ENCODE peak calls at places on chromosomes 2 and 18, in six cellular contexts. B, O, V, Y, U and T are unnamed samples.

GRCh38 chr2:28893488-28893887 is 979 bp upstream of the WDR43 start:
- DNase-seq in B (no peak), O (no peak), V (no peak), Y (no peak), U (no peak), T (peak)

GRCh38 chr2:70777450-70777849 is 9.4 kb upstream of the ADD2 start:
- DNase-seq in B (no peak), O (no peak), V (no peak), Y (no peak), U (no peak), T (no peak)

GRCh38 chr2:177573120-177573519 is 180.5 kb downstream of the AGPS start:
- DNase-seq in B (no peak), O (no peak), V (no peak), Y (peak), U (no peak), T (no peak)

GRCh38 chr2:66519264-66519843 is 84.4 kb downstream of the MEIS1 start:
- DNase-seq in B (no peak), O (no peak), V (no peak), Y (no peak), U (no peak), T (no peak)

GRCh38 chr2:231515603-231516002 is 14.6 kb downstream of the NMUR1 start:
- DNase-seq in B (no peak), O (no peak), V (no peak), Y (no peak), U (no peak), T (no peak)

GRCh38 chr2:224407241-224407680 is 5.4 kb upstream of the FAM124B start:
- DNase-seq in B (peak), O (no peak), V (no peak), Y (no peak), U (no peak), T (no peak)

GRCh38 chr2:68799138-68799537 is 64.5 kb downstream of the ARHGAP25 start:
- DNase-seq in B (no peak), O (no peak), V (no peak), Y (no peak), U (no peak), T (no peak)

GRCh38 chr2:178068823-178069454 is 3.6 kb downstream of the PDE11A start:
- DNase-seq in B (no peak), O (no peak), V (no peak), Y (no peak), U (no peak), T (no peak)

GRCh38 chr2:88170472-88170892 is 336 bp downstream of the THNSL2 start:
- DNase-seq in B (peak), O (peak), V (peak), Y (no peak), U (peak), T (peak)

GRCh38 chr2:118003396-118003824 is 10.5 kb downstream of the CCDC93 start:
- DNase-seq in B (peak), O (peak), V (peak), Y (peak), U (peak), T (peak)

GRCh38 chr18:10378688-10379465 is 75.6 kb upstream of the APCDD1 start:
- DNase-seq in B (no peak), O (no peak), V (peak), Y (peak), U (no peak), T (no peak)

GRCh38 chr2:78908973-78909372 is 116.5 kb upstream of the REG3G start:
- DNase-seq in B (peak), O (no peak), V (no peak), Y (no peak), U (no peak), T (peak)

GRCh38 chr2:40105593-40105992 is 326.5 kb upstream of the THUMPD2 start:
- DNase-seq in B (peak), O (no peak), V (no peak), Y (peak), U (no peak), T (peak)

GRCh38 chr2:171531291-171531690 is 9.0 kb downstream of the CYBRD1 start:
- DNase-seq in B (no peak), O (no peak), V (peak), Y (peak), U (no peak), T (no peak)

GRCh38 chr2:141384676-141385075 is 746.1 kb downstream of the LRP1B start:
- DNase-seq in B (no peak), O (no peak), V (peak), Y (peak), U (no peak), T (no peak)

GRCh38 chr2:107595749-107596148 is 230.9 kb upstream of the RGPD4 start:
- DNase-seq in B (peak), O (no peak), V (peak), Y (peak), U (no peak), T (no peak)

GRCh38 chr18:22228930-22229329 is 59.5 kb downstream of the GATA6 start:
- DNase-seq in B (no peak), O (no peak), V (no peak), Y (peak), U (no peak), T (no peak)

GRCh38 chr2:216698895-216699294 is 3.5 kb upstream of the IGFBP5 start:
- DNase-seq in B (peak), O (no peak), V (peak), Y (peak), U (no peak), T (peak)

GRCh38 chr2:159903404-159904126 is 105.6 kb upstream of the CD302 start:
- DNase-seq in B (no peak), O (no peak), V (no peak), Y (no peak), U (no peak), T (no peak)

GRCh38 chr18:31065036-31065773 is 22.7 kb upstream of the DSC3 start:
- DNase-seq in B (peak), O (no peak), V (peak), Y (no peak), U (no peak), T (no peak)

GRCh38 chr2:44955593-44956449 is 14.3 kb downstream of the SIX3 start:
- DNase-seq in B (peak), O (no peak), V (peak), Y (peak), U (peak), T (peak)

GRCh38 chr2:83103602-83104001 is 1355.5 kb downstream of the SUCLG1 start:
- DNase-seq in B (no peak), O (no peak), V (peak), Y (peak), U (no peak), T (no peak)

GRCh38 chr18:77470836-77471413 is 221.3 kb downstream of the GALR1 start:
- DNase-seq in B (peak), O (no peak), V (no peak), Y (no peak), U (no peak), T (no peak)

GRCh38 chr2:118709786-118710185 is 137.7 kb downstream of the EN1 start:
- DNase-seq in B (no peak), O (no peak), V (no peak), Y (no peak), U (no peak), T (no peak)

DNA sequence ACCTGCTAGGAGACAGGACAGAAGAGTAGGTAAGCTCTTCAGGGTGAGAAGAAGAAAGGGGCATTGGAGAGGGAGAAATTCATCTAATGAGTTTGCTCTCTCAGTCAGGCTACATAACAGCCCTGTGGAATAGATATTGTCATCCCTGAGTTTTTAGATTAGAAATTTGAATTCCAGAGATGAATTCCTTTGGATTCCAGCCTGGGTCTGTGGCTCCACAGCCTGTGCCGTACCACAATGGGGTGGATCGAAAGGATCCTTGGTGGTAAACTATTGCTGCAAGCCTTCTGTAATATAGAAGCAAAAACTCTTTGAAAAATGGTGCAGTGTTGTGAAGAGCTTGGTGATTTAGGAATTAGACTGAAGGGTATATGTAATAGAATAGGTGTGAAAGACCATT is 21.0 kb downstream of the MYO1B start:
- DNase-seq in B (no peak), O (no peak), V (no peak), Y (peak), U (no peak), T (no peak)
- H3K4me3 ChIP-seq in B (no peak), O (no peak), V (no peak), Y (no peak), U (no peak), T (no peak)

GRCh38 chr2:53767405-53768232 is at the start of gene CHAC2:
- DNase-seq in B (peak), O (peak), V (peak), Y (peak), U (peak), T (peak)
- H3K18ac ChIP-seq in B (no peak), O (no peak), V (peak), Y (peak), U (peak), T (peak)

GRCh38 chr2:236968101-236968886 is 117.4 kb upstream of the COPS8 start:
- DNase-seq in B (no peak), O (no peak), V (no peak), Y (no peak), U (no peak), T (no peak)
- H3K27ac ChIP-seq in B (no peak), O (no peak), V (no peak), Y (no peak), U (no peak), T (no peak)

DNA sequence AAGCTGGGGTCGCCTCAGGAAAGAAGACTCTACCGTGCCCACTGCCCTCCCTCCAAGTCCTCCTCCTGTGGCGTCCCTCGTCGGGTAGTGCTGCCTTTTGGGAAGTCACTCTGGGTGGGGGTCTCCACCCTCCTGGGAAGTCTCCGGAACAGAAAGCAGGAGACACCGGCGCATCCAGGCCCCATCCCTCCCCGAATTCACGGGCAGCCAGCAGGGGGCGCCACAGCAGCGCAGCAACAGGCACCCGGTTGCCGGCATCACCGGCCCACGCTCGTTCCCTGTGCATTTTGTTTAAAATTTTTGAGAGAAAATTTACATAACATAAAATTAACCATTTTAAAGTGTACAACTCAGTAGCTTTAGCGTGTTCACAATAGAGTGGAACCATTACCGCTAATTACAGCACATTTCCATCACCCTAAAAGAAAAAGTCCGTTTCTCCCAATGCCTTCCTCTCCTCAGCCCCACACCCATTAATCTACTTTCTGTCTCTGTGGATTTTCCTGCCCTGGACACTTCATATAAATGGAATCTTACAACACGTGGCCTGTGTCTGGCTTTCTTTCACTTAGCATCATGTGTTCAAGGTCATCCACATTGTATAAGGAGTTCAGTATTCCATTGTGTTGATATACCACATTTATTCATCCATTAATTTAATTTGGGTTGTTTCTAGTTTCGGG is 62.3 kb downstream of the ADNP2 start:
- DNase-seq in B (peak), O (no peak), V (peak), Y (peak), U (peak), T (peak)
- H3K4me3 ChIP-seq in B (no peak), O (no peak), V (no peak), Y (peak), U (no peak), T (no peak)